ENCODE peak calls at places on chromosomes 3 and 15, in eight cellular contexts. N is A673, T is endodermal cell, B is breast epithelium, F is HFFc6, S is A549, Q is ovary, J is hepatocyte. V is an unnamed sample.
A peak's percentile ranks its signal among the peaks of the same experiment; 100 is the strongest.

GRCh38 chr15:57547243-57547755 is 44.4 kb upstream of the MYZAP start:
- DNase-seq in Q (no peak), B (no peak), J (no peak), N (no peak), S (no peak), F (no peak), T (peak; percentile 90), V (no peak)

GRCh38 chr3:198071602-198072285 is 111.7 kb downstream of the LMLN start:
- DNase-seq in F (peak; percentile 93), S (peak; percentile 73), B (no peak), T (peak; percentile 89), Q (no peak), N (peak; percentile 56), J (peak; percentile 88), V (no peak)

GRCh38 chr3:132180337-132180791 is 136.8 kb upstream of the ACP3 start:
- DNase-seq in S (peak; percentile 65), T (peak; percentile 56), N (peak; percentile 82), F (peak; percentile 65), Q (no peak), B (no peak), J (peak; percentile 75), V (no peak)

GRCh38 chr3:106428565-106428994 is 559.8 kb upstream of the CBLB start:
- DNase-seq in F (peak; percentile 97), S (peak; percentile 79), J (peak; percentile 50), N (peak; percentile 69), Q (peak; percentile 48), B (no peak), T (no peak), V (no peak)

GRCh38 chr3:150556792-150557191 is 10.2 kb downstream of the EIF2A start:
- DNase-seq in J (no peak), T (no peak), Q (no peak), F (no peak), N (no peak), B (no peak), S (no peak), V (no peak)

GRCh38 chr15:31856581-31856980 is 173.7 kb upstream of the CHRNA7 start:
- DNase-seq in Q (no peak), B (no peak), N (no peak), S (no peak), T (no peak), J (no peak), F (no peak), V (no peak)

GRCh38 chr3:40477671-40478070 is 749 bp downstream of the ZNF619 start:
- DNase-seq in N (no peak), F (no peak), Q (no peak), T (no peak), B (no peak), S (no peak), J (no peak), V (no peak)

GRCh38 chr3:46405301-46406079 is 1.4 kb downstream of the CCR5AS start:
- DNase-seq in J (peak; percentile 71), B (no peak), N (no peak), T (no peak), F (no peak), Q (no peak), S (no peak), V (no peak)

GRCh38 chr3:56751056-56751455 is 50.7 kb downstream of the ARHGEF3 start:
- DNase-seq in N (no peak), B (no peak), Q (no peak), S (no peak), J (no peak), T (no peak), F (no peak), V (no peak)

GRCh38 chr3:70021267-70021666 is 21.7 kb downstream of the SAMMSON start:
- DNase-seq in N (no peak), J (no peak), B (no peak), S (no peak), Q (no peak), F (no peak), T (no peak), V (no peak)
- TF ChIP-seq CTCF in N (no peak), J (no peak), B (no peak), S (no peak), Q (no peak), F (no peak), T (no peak), V (no peak)

GRCh38 chr3:141542202-141542959 is 55.6 kb downstream of the RASA2 start:
- DNase-seq in S (no peak), T (no peak), B (no peak), N (no peak), F (no peak), J (no peak), Q (no peak), V (no peak)

GRCh38 chr3:141544697-141545096 is 57.9 kb downstream of the RASA2 start:
- DNase-seq in S (no peak), Q (no peak), N (no peak), J (no peak), B (no peak), F (no peak), T (no peak), V (no peak)

GRCh38 chr3:141539441-141540187 is 52.8 kb downstream of the RASA2 start:
- DNase-seq in J (no peak), F (no peak), N (no peak), B (no peak), Q (no peak), S (peak; percentile 19), T (no peak), V (no peak)

GRCh38 chr3:141540531-141540930 is 53.7 kb downstream of the RASA2 start:
- DNase-seq in Q (no peak), F (no peak), T (no peak), J (no peak), B (no peak), N (no peak), S (no peak), V (no peak)

GRCh38 chr3:141542989-141543388 is 56.2 kb downstream of the RASA2 start:
- DNase-seq in B (no peak), F (no peak), Q (no peak), S (no peak), T (no peak), J (no peak), N (no peak), V (no peak)
- TF ChIP-seq CTCF in B (no peak), F (peak; percentile 64), Q (no peak), S (no peak), T (peak; percentile 33), J (no peak), N (no peak), V (peak; percentile 74)

DNA sequence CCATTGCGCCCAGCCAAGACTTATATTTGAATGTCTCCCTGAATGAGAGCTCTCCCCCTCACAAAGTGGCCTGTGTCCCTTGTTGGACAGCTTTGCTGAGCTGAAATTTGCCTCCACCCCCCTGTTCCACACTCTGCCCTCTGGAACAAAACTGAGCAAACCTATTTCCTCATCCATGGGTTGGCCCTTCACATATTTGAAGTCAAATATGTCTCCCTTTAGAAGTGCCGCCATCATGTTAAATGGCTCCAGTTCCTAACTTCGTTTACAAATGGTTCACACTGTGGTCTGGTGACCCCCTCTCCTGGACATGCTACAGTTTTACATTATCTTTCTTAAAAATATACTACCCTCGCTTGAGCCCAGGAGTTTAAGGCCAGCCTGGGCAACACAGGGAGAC is 4.6 kb downstream of the PLIN1 start:
- DNase-seq in Q (no peak), B (no peak), T (no peak), N (no peak), F (no peak), S (no peak), J (no peak), V (no peak)
- TF ChIP-seq CTCF in Q (no peak), B (no peak), T (no peak), N (no peak), F (no peak), S (no peak), J (no peak), V (no peak)

GRCh38 chr15:38263996-38264395 is 11.4 kb downstream of the SPRED1 start:
- DNase-seq in S (no peak), Q (no peak), B (no peak), F (no peak), J (no peak), T (no peak), N (no peak), V (no peak)

GRCh38 chr15:38257676-38258075 is 5.0 kb downstream of the SPRED1 start:
- DNase-seq in N (no peak), T (no peak), J (no peak), S (no peak), F (no peak), B (no peak), Q (no peak), V (no peak)

GRCh38 chr15:38259134-38259533 is 6.5 kb downstream of the SPRED1 start:
- DNase-seq in N (no peak), J (no peak), Q (no peak), B (no peak), S (no peak), T (no peak), F (no peak), V (no peak)

GRCh38 chr15:38255690-38256089 is 3.1 kb downstream of the SPRED1 start:
- DNase-seq in J (no peak), T (no peak), F (no peak), Q (no peak), N (no peak), S (no peak), B (no peak), V (no peak)

DNA sequence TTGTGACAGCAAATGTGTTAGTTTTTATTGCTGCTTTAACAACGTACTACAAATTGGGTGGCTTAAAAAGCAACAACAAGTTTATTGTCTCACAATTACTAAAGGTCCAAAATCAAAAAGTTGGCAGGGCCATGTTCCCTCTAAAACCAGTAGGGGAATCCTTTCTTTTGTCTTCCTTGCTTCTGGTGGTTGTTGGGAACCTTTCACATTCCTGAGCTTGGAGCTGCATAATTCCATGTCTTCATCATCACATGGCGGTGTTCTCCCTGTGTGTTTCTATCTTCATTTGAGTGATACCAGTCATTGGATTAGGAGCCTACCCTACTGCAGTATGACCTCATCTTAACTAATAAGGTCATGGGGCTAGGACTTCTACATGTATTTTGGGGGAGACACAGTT is 7.4 kb downstream of the SPRED1 start:
- DNase-seq in T (peak; percentile 52), N (no peak), J (no peak), F (peak; percentile 42), Q (no peak), B (no peak), S (no peak), V (no peak)
- TF ChIP-seq CTCF in T (peak; percentile 65), N (no peak), J (no peak), F (peak; percentile 43), Q (no peak), B (no peak), S (no peak), V (peak; percentile 45)

GRCh38 chr15:74957301-74958035 is 896 bp upstream of the RPP25 start:
- DNase-seq in B (no peak), T (peak; percentile 75), Q (no peak), F (no peak), J (no peak), N (peak; percentile 63), S (peak; percentile 72), V (no peak)

GRCh38 chr15:74954515-74954914 is 2.1 kb downstream of the RPP25 start:
- DNase-seq in S (no peak), N (peak; percentile 54), F (no peak), Q (peak; percentile 80), T (peak; percentile 70), B (no peak), J (peak; percentile 86), V (no peak)

GRCh38 chr15:74955017-74955416 is 1.6 kb downstream of the RPP25 start:
- DNase-seq in N (no peak), J (peak; percentile 27), T (no peak), Q (peak; percentile 29), S (no peak), F (no peak), B (no peak), V (no peak)

GRCh38 chr15:74956648-74957300 is at the start of gene RPP25:
- DNase-seq in F (peak; percentile 57), B (peak; percentile 43), J (peak; percentile 88), T (peak; percentile 92), N (peak; percentile 92), S (peak; percentile 94), Q (peak; percentile 80), V (peak; percentile 81)

GRCh38 chr15:74955796-74956647 is 550 bp downstream of the RPP25 start:
- DNase-seq in S (peak; percentile 85), B (peak; percentile 35), Q (peak; percentile 83), J (peak; percentile 90), F (no peak), T (peak; percentile 86), N (peak; percentile 78), V (peak; percentile 82)
- TF ChIP-seq CTCF in S (peak; percentile 58), B (peak; percentile 33), Q (peak; percentile 74), J (peak; percentile 48), F (peak; percentile 50), T (peak; percentile 66), N (peak; percentile 56), V (peak; percentile 63)

V was measured in type B pancreatic cell.